ENCODE peak calls at places on chromosomes 3 and 15, in six cellular contexts. Q is AG04450, U is epithelial cell of proximal tubule, W is GM06990, S is BE2C, P is BJ. Y is an unnamed sample.

GRCh38 chr3:171744055-171744741 is 66.1 kb downstream of the PLD1 start:
- DNase-seq in Q (no peak), U (no peak), W (no peak), S (no peak), P (no peak), Y (no peak)

GRCh38 chr15:62241135-62241770 is 76.2 kb upstream of the C2CD4B start:
- DNase-seq in Q (no peak), U (no peak), W (no peak), S (peak), P (no peak), Y (peak)

GRCh38 chr15:100759698-100760356 is 119.8 kb upstream of the ALDH1A3 start:
- DNase-seq in Q (no peak), U (peak), W (no peak), S (no peak), P (peak), Y (no peak)

GRCh38 chr3:54939591-54940300 is 11.9 kb upstream of the LRTM1 start:
- DNase-seq in Q (no peak), U (no peak), W (no peak), S (no peak), P (peak), Y (no peak)

GRCh38 chr15:71109890-71110289 is 5.4 kb upstream of the THSD4 start:
- DNase-seq in Q (no peak), U (no peak), W (no peak), S (no peak), P (no peak), Y (peak)

GRCh38 chr3:72891053-72891855 is 3.4 kb downstream of the GXYLT2 start:
- DNase-seq in Q (peak), U (no peak), W (no peak), S (peak), P (peak), Y (peak)

GRCh38 chr3:4981688-4982494 is 2.7 kb downstream of the BHLHE40 start:
- DNase-seq in Q (no peak), U (no peak), W (no peak), S (no peak), P (no peak), Y (no peak)

GRCh38 chr15:45637552-45638033 is 2.8 kb downstream of the SQOR start:
- DNase-seq in Q (peak), U (peak), W (peak), S (no peak), P (peak), Y (peak)

GRCh38 chr3:30646181-30646876 is 39.9 kb downstream of the TGFBR2 start:
- DNase-seq in Q (no peak), U (no peak), W (no peak), S (no peak), P (no peak), Y (no peak)

GRCh38 chr15:56552668-56553067 is 87.7 kb upstream of the MNS1 start:
- DNase-seq in Q (no peak), U (no peak), W (no peak), S (no peak), P (no peak), Y (no peak)

GRCh38 chr3:7739754-7740153 is 761.9 kb upstream of the LMCD1 start:
- DNase-seq in Q (no peak), U (no peak), W (no peak), S (no peak), P (no peak), Y (no peak)

DNA sequence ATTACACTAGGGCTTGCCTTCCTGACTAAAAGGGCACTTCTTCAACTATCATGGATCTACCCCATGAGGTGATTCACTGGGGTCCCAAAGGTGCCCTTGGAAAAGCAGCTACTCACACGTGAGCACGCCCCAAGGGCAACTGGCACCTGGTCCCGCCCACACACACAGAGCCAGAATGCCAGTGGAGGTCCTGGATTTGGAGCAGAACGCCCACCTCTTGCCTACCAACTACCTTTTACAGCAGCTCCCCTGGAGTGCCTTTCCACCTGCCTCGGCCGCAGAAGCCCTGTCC is 1.8 kb upstream of the CTDSPL start:
- DNase-seq in Q (no peak), U (no peak), W (no peak), S (no peak), P (no peak), Y (no peak)
- TF ChIP-seq CTCF in Q (no peak), U (no peak), W (no peak), S (no peak), P (no peak), Y (no peak)

GRCh38 chr3:170038434-170039110 is 777 bp downstream of the GPR160 start:
- DNase-seq in Q (no peak), U (no peak), W (peak), S (peak), P (no peak), Y (peak)

GRCh38 chr3:170027691-170028102 is 10.1 kb upstream of the GPR160 start:
- DNase-seq in Q (no peak), U (no peak), W (no peak), S (no peak), P (no peak), Y (no peak)

GRCh38 chr3:170037463-170038433 is at the start of gene GPR160:
- DNase-seq in Q (no peak), U (no peak), W (peak), S (peak), P (no peak), Y (peak)

DNA sequence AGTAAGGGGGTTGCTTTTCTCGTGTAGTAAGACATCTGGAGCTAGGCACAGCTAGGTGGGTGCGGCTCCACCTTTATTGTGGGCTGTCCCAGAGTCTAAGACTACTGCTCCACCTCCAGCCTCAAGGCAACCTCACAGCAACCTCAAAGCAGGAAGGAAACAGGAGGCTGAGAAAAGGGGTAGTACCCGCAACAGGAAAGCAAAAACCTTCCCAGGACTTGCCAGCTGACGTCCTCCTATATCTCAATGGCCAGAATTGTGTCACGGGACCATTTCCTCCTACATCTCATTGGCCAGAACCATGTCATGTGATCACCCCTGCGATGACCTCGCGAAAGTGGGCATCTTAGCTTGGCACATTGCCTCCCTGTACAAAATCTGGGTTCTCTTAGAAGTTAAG is 4.3 kb upstream of the GPR160 start:
- DNase-seq in Q (no peak), U (no peak), W (no peak), S (no peak), P (no peak), Y (no peak)
- H3K4me3 ChIP-seq in Q (no peak), U (no peak), W (no peak), S (no peak), P (no peak), Y (no peak)

DNA sequence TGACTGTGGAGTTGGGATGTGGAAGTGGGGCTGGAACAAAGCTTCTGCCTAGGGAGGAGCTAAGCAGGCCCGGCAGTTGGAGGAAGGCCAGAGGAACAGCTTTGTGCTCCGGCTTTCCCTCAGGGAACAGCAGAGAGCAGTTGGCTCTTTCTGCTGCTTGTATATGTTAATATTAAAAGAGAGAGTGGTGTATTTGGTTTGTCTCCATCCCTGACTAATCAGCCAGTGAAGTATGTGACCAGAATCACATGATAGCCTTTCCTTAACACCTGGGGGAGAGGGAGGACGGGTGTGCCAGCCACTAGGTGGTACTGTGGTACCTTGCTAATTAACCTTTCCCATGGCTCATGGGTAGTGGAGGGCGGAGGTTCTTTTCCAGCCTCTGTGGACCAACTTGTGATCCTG is 10.0 kb downstream of the EIF2B5 start:
- DNase-seq in Q (no peak), U (peak), W (no peak), S (peak), P (no peak), Y (peak)
- TF ChIP-seq CTCF in Q (peak), U (peak), W (peak), S (peak), P (peak), Y (peak)

DNA sequence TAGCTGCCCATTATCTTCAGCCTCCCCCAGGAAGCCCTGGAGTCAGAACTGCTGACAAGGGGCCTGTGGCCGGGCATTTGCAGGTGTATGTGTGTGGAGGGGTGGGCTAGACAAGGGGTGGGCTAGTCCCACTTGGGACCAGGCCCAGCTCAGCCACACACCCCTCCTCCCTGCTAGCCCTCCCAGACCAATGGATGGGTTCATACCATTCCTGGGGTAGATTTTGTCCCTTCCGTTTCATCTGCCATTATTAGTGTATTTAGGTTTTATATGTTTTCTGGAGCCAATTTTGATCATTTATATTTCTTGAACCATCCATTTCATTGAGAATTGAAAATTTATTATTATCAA is 42.2 kb downstream of the MRAS start:
- DNase-seq in Q (no peak), U (no peak), W (no peak), S (no peak), P (no peak), Y (no peak)
- H3K4me3 ChIP-seq in Q (no peak), U (no peak), W (no peak), S (no peak), P (no peak), Y (no peak)

GRCh38 chr3:190053919-190054672 is 66.6 kb downstream of the P3H2 start:
- DNase-seq in Q (no peak), U (no peak), W (no peak), S (no peak), P (no peak), Y (no peak)
- TF ChIP-seq CTCF in Q (no peak), U (peak), W (no peak), S (no peak), P (peak), Y (no peak)